ENCODE peak calls at places on chromosomes 6 and 20, in eight cellular contexts. One of them, this sample, is unnamed.

GRCh38 chr20:60050193-60050960 is 92.2 kb downstream of the CDH26 start:
- DNase-seq in colonic mucosa: no peak
- DNase-seq in AG10803: no peak
- DNase-seq in epithelial cell of esophagus: peak
- DNase-seq in WTC11: peak
- DNase-seq in pancreas: no peak
- DNase-seq in natural killer cell: no peak
- DNase-seq in GM20000: no peak
- DNase-seq in this sample: no peak

GRCh38 chr6:20916081-20916480 is 381.8 kb downstream of the CDKAL1 start:
- DNase-seq in WTC11: no peak
- DNase-seq in AG10803: peak
- DNase-seq in GM20000: no peak
- DNase-seq in natural killer cell: no peak
- DNase-seq in colonic mucosa: no peak
- DNase-seq in epithelial cell of esophagus: no peak
- DNase-seq in pancreas: no peak
- DNase-seq in this sample: no peak

GRCh38 chr20:9485614-9486325 is 28.6 kb upstream of the LAMP5 start:
- DNase-seq in AG10803: no peak
- DNase-seq in colonic mucosa: no peak
- DNase-seq in WTC11: no peak
- DNase-seq in pancreas: no peak
- DNase-seq in GM20000: no peak
- DNase-seq in natural killer cell: no peak
- DNase-seq in epithelial cell of esophagus: no peak
- DNase-seq in this sample: no peak

GRCh38 chr6:126077810-126078791 is 91.8 kb downstream of the TRMT11 start:
- DNase-seq in GM20000: no peak
- DNase-seq in epithelial cell of esophagus: no peak
- DNase-seq in natural killer cell: no peak
- DNase-seq in pancreas: no peak
- DNase-seq in WTC11: no peak
- DNase-seq in colonic mucosa: peak
- DNase-seq in AG10803: peak
- DNase-seq in this sample: no peak

GRCh38 chr6:7073810-7074525 is 33.8 kb upstream of the RREB1 start:
- DNase-seq in colonic mucosa: peak
- DNase-seq in GM20000: peak
- DNase-seq in WTC11: no peak
- DNase-seq in epithelial cell of esophagus: no peak
- DNase-seq in pancreas: no peak
- DNase-seq in AG10803: no peak
- DNase-seq in natural killer cell: no peak
- DNase-seq in this sample: peak

GRCh38 chr6:17863971-17864754 is 123.3 kb downstream of the KIF13A start:
- DNase-seq in pancreas: no peak
- DNase-seq in AG10803: peak
- DNase-seq in colonic mucosa: peak
- DNase-seq in epithelial cell of esophagus: peak
- DNase-seq in natural killer cell: no peak
- DNase-seq in WTC11: no peak
- DNase-seq in GM20000: no peak
- DNase-seq in this sample: no peak

GRCh38 chr20:10467985-10468845 is 33.1 kb downstream of the SLX4IP start:
- DNase-seq in natural killer cell: no peak
- DNase-seq in pancreas: no peak
- DNase-seq in GM20000: no peak
- DNase-seq in epithelial cell of esophagus: no peak
- DNase-seq in AG10803: peak
- DNase-seq in WTC11: no peak
- DNase-seq in colonic mucosa: no peak
- DNase-seq in this sample: no peak

GRCh38 chr6:119347466-119348307 is 1.9 kb downstream of the MAN1A1 start:
- DNase-seq in epithelial cell of esophagus: no peak
- DNase-seq in colonic mucosa: peak
- DNase-seq in GM20000: peak
- DNase-seq in WTC11: no peak
- DNase-seq in AG10803: no peak
- DNase-seq in natural killer cell: peak
- DNase-seq in pancreas: peak
- DNase-seq in this sample: peak

GRCh38 chr20:35353646-35354045 is 58.1 kb downstream of the UQCC1 start:
- DNase-seq in epithelial cell of esophagus: no peak
- DNase-seq in pancreas: no peak
- DNase-seq in WTC11: no peak
- DNase-seq in GM20000: no peak
- DNase-seq in colonic mucosa: no peak
- DNase-seq in natural killer cell: no peak
- DNase-seq in AG10803: no peak
- DNase-seq in this sample: no peak

GRCh38 chr6:44128020-44128917 is 915 bp downstream of the TMEM63B start:
- DNase-seq in pancreas: peak
- DNase-seq in natural killer cell: peak
- DNase-seq in GM20000: peak
- DNase-seq in AG10803: no peak
- DNase-seq in epithelial cell of esophagus: peak
- DNase-seq in colonic mucosa: peak
- DNase-seq in WTC11: peak
- DNase-seq in this sample: peak

GRCh38 chr6:93779086-93779858 is 359.9 kb upstream of the EPHA7 start:
- DNase-seq in natural killer cell: no peak
- DNase-seq in epithelial cell of esophagus: no peak
- DNase-seq in AG10803: no peak
- DNase-seq in colonic mucosa: peak
- DNase-seq in GM20000: no peak
- DNase-seq in WTC11: peak
- DNase-seq in pancreas: no peak
- DNase-seq in this sample: no peak

GRCh38 chr20:56442381-56443365 is 25.8 kb upstream of the RTF2 start:
- DNase-seq in colonic mucosa: no peak
- DNase-seq in AG10803: peak
- DNase-seq in GM20000: no peak
- DNase-seq in epithelial cell of esophagus: no peak
- DNase-seq in WTC11: no peak
- DNase-seq in natural killer cell: no peak
- DNase-seq in pancreas: no peak
- DNase-seq in this sample: no peak

GRCh38 chr6:113120214-113120576 is 737.0 kb upstream of the MARCKS start:
- DNase-seq in WTC11: no peak
- DNase-seq in natural killer cell: no peak
- DNase-seq in AG10803: peak
- DNase-seq in colonic mucosa: no peak
- DNase-seq in GM20000: no peak
- DNase-seq in epithelial cell of esophagus: peak
- DNase-seq in pancreas: no peak
- DNase-seq in this sample: no peak

GRCh38 chr6:85186546-85187170 is 263.2 kb upstream of the NT5E start:
- DNase-seq in colonic mucosa: no peak
- DNase-seq in GM20000: no peak
- DNase-seq in WTC11: no peak
- DNase-seq in pancreas: no peak
- DNase-seq in AG10803: peak
- DNase-seq in epithelial cell of esophagus: peak
- DNase-seq in natural killer cell: no peak
- DNase-seq in this sample: no peak

GRCh38 chr6:139608872-139609271 is 234.4 kb upstream of the CITED2 start:
- DNase-seq in natural killer cell: no peak
- DNase-seq in epithelial cell of esophagus: no peak
- DNase-seq in colonic mucosa: no peak
- DNase-seq in GM20000: no peak
- DNase-seq in AG10803: peak
- DNase-seq in WTC11: no peak
- DNase-seq in pancreas: no peak
- DNase-seq in this sample: no peak

GRCh38 chr6:47733879-47734558 is 35.6 kb downstream of the ADGRF4 start:
- DNase-seq in WTC11: no peak
- DNase-seq in epithelial cell of esophagus: peak
- DNase-seq in AG10803: peak
- DNase-seq in pancreas: no peak
- DNase-seq in GM20000: peak
- DNase-seq in colonic mucosa: peak
- DNase-seq in natural killer cell: no peak
- DNase-seq in this sample: no peak
- TF ChIP-seq CTCF in WTC11: no peak
- TF ChIP-seq CTCF in epithelial cell of esophagus: peak
- TF ChIP-seq CTCF in AG10803: peak
- TF ChIP-seq CTCF in pancreas: peak
- TF ChIP-seq CTCF in GM20000: peak
- TF ChIP-seq CTCF in colonic mucosa: no peak
- TF ChIP-seq CTCF in natural killer cell: no peak
- TF ChIP-seq CTCF in this sample: peak

GRCh38 chr20:45060341-45060740 is 40.6 kb downstream of the KCNS1 start:
- DNase-seq in colonic mucosa: no peak
- DNase-seq in GM20000: no peak
- DNase-seq in WTC11: no peak
- DNase-seq in pancreas: no peak
- DNase-seq in epithelial cell of esophagus: no peak
- DNase-seq in AG10803: no peak
- DNase-seq in natural killer cell: no peak
- DNase-seq in this sample: no peak
- TF ChIP-seq CTCF in colonic mucosa: no peak
- TF ChIP-seq CTCF in GM20000: no peak
- TF ChIP-seq CTCF in WTC11: no peak
- TF ChIP-seq CTCF in pancreas: no peak
- TF ChIP-seq CTCF in epithelial cell of esophagus: no peak
- TF ChIP-seq CTCF in AG10803: no peak
- TF ChIP-seq CTCF in natural killer cell: no peak
- TF ChIP-seq CTCF in this sample: no peak

DNA sequence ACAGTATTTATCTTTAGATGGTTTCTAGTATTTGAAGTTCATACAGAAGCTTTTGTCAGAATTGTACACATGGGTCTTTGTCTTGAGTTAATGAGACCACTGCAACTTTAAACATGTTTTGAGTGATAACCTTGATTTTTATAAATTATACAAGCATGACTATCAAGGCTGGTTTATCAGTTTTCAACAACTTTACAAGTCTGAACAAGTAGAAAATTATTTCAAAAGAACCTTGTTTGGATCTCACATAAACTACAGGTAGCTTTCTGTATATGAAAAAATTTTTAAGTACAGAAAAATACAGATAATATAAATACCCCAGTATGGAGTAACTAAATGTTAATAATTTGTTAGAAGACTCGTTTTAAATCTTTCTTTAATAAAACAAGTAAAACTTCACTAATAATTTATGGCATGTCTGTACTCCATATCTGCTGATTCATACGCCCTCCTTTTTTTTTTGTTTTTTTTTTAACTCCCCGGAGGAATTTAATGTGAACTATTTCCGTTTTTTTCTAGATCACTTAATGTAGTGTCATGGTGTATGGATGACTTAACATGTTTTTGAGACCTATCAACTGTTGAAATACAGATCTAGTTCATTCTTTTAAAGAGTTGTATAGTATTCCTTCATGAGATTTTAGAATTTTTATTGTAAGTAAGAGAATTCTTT is 18.3 kb downstream of the VAPB start:
- DNase-seq in pancreas: no peak
- DNase-seq in AG10803: no peak
- DNase-seq in WTC11: no peak
- DNase-seq in natural killer cell: no peak
- DNase-seq in colonic mucosa: no peak
- DNase-seq in epithelial cell of esophagus: peak
- DNase-seq in GM20000: no peak
- DNase-seq in this sample: no peak
- TF ChIP-seq CTCF in pancreas: no peak
- TF ChIP-seq CTCF in AG10803: no peak
- TF ChIP-seq CTCF in WTC11: no peak
- TF ChIP-seq CTCF in natural killer cell: no peak
- TF ChIP-seq CTCF in colonic mucosa: no peak
- TF ChIP-seq CTCF in epithelial cell of esophagus: no peak
- TF ChIP-seq CTCF in GM20000: no peak
- TF ChIP-seq CTCF in this sample: no peak

DNA sequence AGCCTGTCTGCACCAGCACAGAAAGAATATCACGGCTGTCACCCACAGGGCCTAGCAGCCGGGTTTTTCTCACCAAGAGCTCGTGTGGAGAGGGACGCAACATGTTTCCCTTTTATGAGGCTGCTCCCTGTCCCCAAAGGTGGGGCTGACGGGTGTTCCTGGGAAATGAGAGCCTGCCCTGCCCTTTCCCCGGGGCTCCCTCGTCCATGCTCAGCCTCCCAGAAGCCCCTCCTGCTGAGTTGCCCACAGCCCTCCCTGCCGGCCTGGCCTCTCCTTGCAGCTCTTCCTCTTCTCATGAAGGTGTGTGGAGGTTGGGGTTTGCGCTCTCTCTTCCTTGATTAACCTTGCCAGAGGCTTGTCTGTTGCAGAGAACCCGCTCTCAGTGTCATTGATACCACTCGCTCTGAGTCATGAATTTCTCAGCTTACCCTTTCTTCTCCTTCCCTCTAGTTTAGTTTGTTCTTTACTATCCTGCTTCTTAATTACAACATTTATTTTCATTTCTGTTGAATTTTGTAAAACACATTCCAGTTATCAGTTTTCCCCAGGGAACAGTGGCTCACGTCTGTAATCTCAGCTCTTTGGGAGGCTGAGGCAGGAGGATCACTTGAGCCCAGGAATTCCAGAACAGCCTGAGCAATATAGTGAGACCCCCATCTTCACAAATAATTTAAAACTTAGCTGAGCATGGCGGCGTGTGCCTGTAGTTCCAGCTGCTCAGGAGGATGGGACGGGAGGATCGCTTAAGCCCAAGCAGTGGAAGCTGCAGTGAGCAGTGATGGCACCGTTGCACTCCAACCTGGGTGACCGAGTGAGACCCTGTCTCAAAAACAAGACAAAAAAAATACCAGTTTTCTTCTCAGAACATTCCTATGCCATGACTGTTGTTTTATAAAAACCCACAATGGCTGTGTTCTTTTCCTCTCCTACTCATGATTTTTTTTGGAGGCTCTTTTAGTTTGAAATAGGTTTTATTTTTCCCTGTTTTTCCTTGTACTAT is 103.8 kb downstream of the TMEM242 start:
- DNase-seq in natural killer cell: no peak
- DNase-seq in pancreas: no peak
- DNase-seq in GM20000: no peak
- DNase-seq in epithelial cell of esophagus: peak
- DNase-seq in AG10803: peak
- DNase-seq in colonic mucosa: peak
- DNase-seq in WTC11: no peak
- DNase-seq in this sample: no peak
- TF ChIP-seq CTCF in natural killer cell: no peak
- TF ChIP-seq CTCF in pancreas: no peak
- TF ChIP-seq CTCF in GM20000: no peak
- TF ChIP-seq CTCF in epithelial cell of esophagus: no peak
- TF ChIP-seq CTCF in AG10803: no peak
- TF ChIP-seq CTCF in colonic mucosa: no peak
- TF ChIP-seq CTCF in WTC11: no peak
- TF ChIP-seq CTCF in this sample: no peak

DNA sequence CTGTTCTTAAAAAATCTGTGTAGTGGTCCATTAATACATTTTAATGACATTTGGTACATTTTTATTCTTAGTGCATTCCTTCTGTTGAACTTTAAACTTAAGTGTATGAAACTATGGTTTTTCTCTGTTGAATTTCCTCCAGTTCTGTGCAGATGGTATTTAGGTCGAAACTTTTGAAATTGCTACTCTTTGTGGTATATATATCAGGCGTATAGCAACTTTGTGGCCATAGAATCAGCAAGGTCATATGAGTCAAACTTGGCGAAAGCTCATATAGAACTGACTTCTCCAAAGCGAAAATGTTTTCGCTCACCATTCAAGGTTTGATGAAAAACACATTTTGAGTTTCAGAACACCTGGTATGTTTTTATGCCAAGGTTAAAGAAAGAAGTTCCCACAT is 93.7 kb downstream of the MAP3K4 start:
- DNase-seq in pancreas: no peak
- DNase-seq in natural killer cell: no peak
- DNase-seq in epithelial cell of esophagus: no peak
- DNase-seq in AG10803: no peak
- DNase-seq in GM20000: no peak
- DNase-seq in colonic mucosa: no peak
- DNase-seq in WTC11: no peak
- DNase-seq in this sample: no peak
- TF ChIP-seq CTCF in pancreas: no peak
- TF ChIP-seq CTCF in natural killer cell: no peak
- TF ChIP-seq CTCF in epithelial cell of esophagus: no peak
- TF ChIP-seq CTCF in AG10803: no peak
- TF ChIP-seq CTCF in GM20000: no peak
- TF ChIP-seq CTCF in colonic mucosa: no peak
- TF ChIP-seq CTCF in WTC11: no peak
- TF ChIP-seq CTCF in this sample: no peak